ENCODE peak calls at places on chromosomes 11 and 22, in seven cellular contexts. One of them, this sample, is unnamed.

GRCh38 chr11:61413496-61413895 is 16.3 kb downstream of the CPSF7 start:
- DNase-seq in WERI-Rb-1: no peak
- DNase-seq in dorsolateral prefrontal cortex: no peak
- DNase-seq in CD8-positive, alpha-beta T cell: no peak
- DNase-seq in substantia nigra: no peak
- DNase-seq in mesendoderm: no peak
- DNase-seq in naive thymus-derived CD4-positive, alpha-beta T cell: no peak
- DNase-seq in this sample: no peak

GRCh38 chr11:45097721-45098493 is 48.5 kb upstream of the PRDM11 start:
- DNase-seq in WERI-Rb-1: peak
- DNase-seq in dorsolateral prefrontal cortex: no peak
- DNase-seq in CD8-positive, alpha-beta T cell: peak
- DNase-seq in substantia nigra: no peak
- DNase-seq in mesendoderm: peak
- DNase-seq in naive thymus-derived CD4-positive, alpha-beta T cell: no peak
- DNase-seq in this sample: no peak

GRCh38 chr11:125463590-125464265 is 32.3 kb downstream of the FEZ1 start:
- DNase-seq in WERI-Rb-1: no peak
- DNase-seq in dorsolateral prefrontal cortex: no peak
- DNase-seq in CD8-positive, alpha-beta T cell: no peak
- DNase-seq in substantia nigra: no peak
- DNase-seq in mesendoderm: no peak
- DNase-seq in naive thymus-derived CD4-positive, alpha-beta T cell: no peak
- DNase-seq in this sample: no peak

GRCh38 chr22:20653012-20653794 is 120.7 kb upstream of the SERPIND1 start:
- DNase-seq in WERI-Rb-1: no peak
- DNase-seq in dorsolateral prefrontal cortex: no peak
- DNase-seq in CD8-positive, alpha-beta T cell: no peak
- DNase-seq in substantia nigra: no peak
- DNase-seq in mesendoderm: no peak
- DNase-seq in naive thymus-derived CD4-positive, alpha-beta T cell: no peak
- DNase-seq in this sample: no peak

GRCh38 chr22:41862160-41862529 is 29.2 kb downstream of the SREBF2 start:
- DNase-seq in WERI-Rb-1: no peak
- DNase-seq in dorsolateral prefrontal cortex: peak
- DNase-seq in CD8-positive, alpha-beta T cell: peak
- DNase-seq in substantia nigra: no peak
- DNase-seq in mesendoderm: no peak
- DNase-seq in naive thymus-derived CD4-positive, alpha-beta T cell: peak
- DNase-seq in this sample: no peak

GRCh38 chr22:38872831-38873248 is 824 bp upstream of the CBX6 start:
- DNase-seq in WERI-Rb-1: peak
- DNase-seq in dorsolateral prefrontal cortex: peak
- DNase-seq in CD8-positive, alpha-beta T cell: no peak
- DNase-seq in substantia nigra: peak
- DNase-seq in mesendoderm: peak
- DNase-seq in naive thymus-derived CD4-positive, alpha-beta T cell: no peak
- DNase-seq in this sample: peak

GRCh38 chr22:39967103-39967829 is 7.1 kb downstream of the TMA7B start:
- DNase-seq in WERI-Rb-1: no peak
- DNase-seq in dorsolateral prefrontal cortex: no peak
- DNase-seq in CD8-positive, alpha-beta T cell: no peak
- DNase-seq in substantia nigra: no peak
- DNase-seq in mesendoderm: no peak
- DNase-seq in naive thymus-derived CD4-positive, alpha-beta T cell: no peak
- DNase-seq in this sample: no peak

GRCh38 chr11:20020198-20020597 is 140.1 kb downstream of the DBX1 start:
- DNase-seq in WERI-Rb-1: no peak
- DNase-seq in dorsolateral prefrontal cortex: no peak
- DNase-seq in CD8-positive, alpha-beta T cell: no peak
- DNase-seq in substantia nigra: no peak
- DNase-seq in mesendoderm: no peak
- DNase-seq in naive thymus-derived CD4-positive, alpha-beta T cell: no peak
- DNase-seq in this sample: no peak

GRCh38 chr11:14969922-14970323 is 2.2 kb downstream of the CALCA start:
- DNase-seq in WERI-Rb-1: peak
- DNase-seq in dorsolateral prefrontal cortex: no peak
- DNase-seq in CD8-positive, alpha-beta T cell: peak
- DNase-seq in substantia nigra: no peak
- DNase-seq in mesendoderm: peak
- DNase-seq in naive thymus-derived CD4-positive, alpha-beta T cell: peak
- DNase-seq in this sample: no peak

GRCh38 chr22:27668828-27669797 is 132.4 kb downstream of the MN1 start:
- DNase-seq in WERI-Rb-1: peak
- DNase-seq in dorsolateral prefrontal cortex: no peak
- DNase-seq in CD8-positive, alpha-beta T cell: no peak
- DNase-seq in substantia nigra: no peak
- DNase-seq in mesendoderm: peak
- DNase-seq in naive thymus-derived CD4-positive, alpha-beta T cell: no peak
- DNase-seq in this sample: no peak

GRCh38 chr11:1150769-1151365 is 6.9 kb upstream of the MUC5AC start:
- DNase-seq in WERI-Rb-1: no peak
- DNase-seq in dorsolateral prefrontal cortex: no peak
- DNase-seq in CD8-positive, alpha-beta T cell: no peak
- DNase-seq in substantia nigra: no peak
- DNase-seq in mesendoderm: no peak
- DNase-seq in naive thymus-derived CD4-positive, alpha-beta T cell: no peak
- DNase-seq in this sample: no peak

GRCh38 chr11:57546869-57547518 is 9.6 kb downstream of the SMTNL1 start:
- DNase-seq in WERI-Rb-1: peak
- DNase-seq in dorsolateral prefrontal cortex: no peak
- DNase-seq in CD8-positive, alpha-beta T cell: no peak
- DNase-seq in substantia nigra: no peak
- DNase-seq in mesendoderm: peak
- DNase-seq in naive thymus-derived CD4-positive, alpha-beta T cell: no peak
- DNase-seq in this sample: no peak

GRCh38 chr11:106463796-106464201 is 386.3 kb downstream of the AASDHPPT start:
- DNase-seq in WERI-Rb-1: no peak
- DNase-seq in dorsolateral prefrontal cortex: no peak
- DNase-seq in CD8-positive, alpha-beta T cell: no peak
- DNase-seq in substantia nigra: no peak
- DNase-seq in mesendoderm: no peak
- DNase-seq in naive thymus-derived CD4-positive, alpha-beta T cell: no peak
- DNase-seq in this sample: no peak

GRCh38 chr22:36385491-36386350 is 2.0 kb downstream of the MYH9 start:
- DNase-seq in WERI-Rb-1: no peak
- DNase-seq in dorsolateral prefrontal cortex: no peak
- DNase-seq in CD8-positive, alpha-beta T cell: peak
- DNase-seq in substantia nigra: no peak
- DNase-seq in mesendoderm: peak
- DNase-seq in naive thymus-derived CD4-positive, alpha-beta T cell: peak
- DNase-seq in this sample: no peak

GRCh38 chr11:128503231-128503991 is 83.9 kb downstream of the ETS1 start:
- DNase-seq in WERI-Rb-1: no peak
- DNase-seq in dorsolateral prefrontal cortex: no peak
- DNase-seq in CD8-positive, alpha-beta T cell: no peak
- DNase-seq in substantia nigra: no peak
- DNase-seq in mesendoderm: peak
- DNase-seq in naive thymus-derived CD4-positive, alpha-beta T cell: peak
- DNase-seq in this sample: no peak

DNA sequence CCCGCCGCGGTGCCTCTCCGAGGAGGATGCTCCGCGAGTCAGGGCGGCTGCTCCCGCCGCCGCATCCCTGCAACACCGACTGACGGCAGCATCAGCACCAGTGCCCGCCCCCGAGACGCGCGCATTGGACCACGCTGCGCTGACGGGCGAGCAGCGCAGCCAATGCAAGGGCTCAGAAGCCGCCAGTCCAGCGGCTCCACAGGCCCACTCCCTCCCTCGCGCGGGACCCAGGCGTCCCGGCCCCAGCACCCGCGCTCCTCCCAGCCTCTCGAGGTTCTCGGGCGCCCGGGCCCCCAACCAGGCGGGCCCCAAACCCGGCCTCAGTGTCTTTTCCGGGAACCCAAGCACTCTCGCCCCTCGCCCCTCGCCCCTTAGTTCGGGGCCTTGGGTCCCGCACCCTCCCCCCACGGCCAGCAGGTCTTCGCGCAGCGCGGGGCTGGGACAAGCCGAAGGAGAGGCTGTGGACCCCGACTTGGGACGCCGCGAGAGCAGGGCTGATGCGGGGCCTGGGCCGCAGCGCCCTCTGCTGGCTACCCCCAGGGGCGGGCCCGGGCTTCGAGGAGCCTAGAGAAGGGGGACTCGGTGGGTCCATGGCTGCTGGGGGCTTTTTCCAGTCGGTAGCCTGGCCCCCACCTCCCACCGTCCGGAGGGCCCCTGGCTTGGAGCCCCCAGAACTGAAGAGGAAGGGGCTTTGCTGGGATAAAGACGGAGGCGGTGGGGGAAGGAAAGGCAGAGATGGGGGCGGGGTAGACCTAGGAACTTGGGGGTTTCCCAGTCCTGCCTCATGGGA is at the start of gene NRXN2:
- DNase-seq in WERI-Rb-1: peak
- DNase-seq in dorsolateral prefrontal cortex: peak
- DNase-seq in CD8-positive, alpha-beta T cell: peak
- DNase-seq in substantia nigra: peak
- DNase-seq in mesendoderm: peak
- DNase-seq in naive thymus-derived CD4-positive, alpha-beta T cell: peak
- DNase-seq in this sample: peak
- H3K27ac ChIP-seq in WERI-Rb-1: peak
- H3K27ac ChIP-seq in dorsolateral prefrontal cortex: peak
- H3K27ac ChIP-seq in CD8-positive, alpha-beta T cell: peak
- H3K27ac ChIP-seq in substantia nigra: peak
- H3K27ac ChIP-seq in mesendoderm: no peak
- H3K27ac ChIP-seq in naive thymus-derived CD4-positive, alpha-beta T cell: peak
- H3K27ac ChIP-seq in this sample: peak

DNA sequence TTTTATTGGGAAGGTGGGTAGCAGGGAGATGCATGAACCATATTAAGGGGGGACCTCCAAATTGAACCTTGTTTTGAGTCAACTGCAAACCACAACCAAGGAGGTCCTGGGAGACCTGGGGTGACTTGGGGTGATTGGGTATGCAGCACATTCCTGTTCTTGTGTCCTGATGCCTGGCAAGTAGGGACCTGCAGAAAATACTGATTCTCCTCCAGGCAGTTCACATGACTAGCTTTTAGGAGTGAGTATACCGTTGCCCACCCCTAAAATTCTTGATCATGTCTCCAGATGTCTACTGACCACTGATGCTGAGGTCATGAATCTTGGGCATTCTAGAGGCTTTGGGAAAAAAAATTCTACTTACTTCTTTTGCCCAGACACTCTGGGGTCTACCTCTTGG is 6.3 kb downstream of the EHF start:
- DNase-seq in WERI-Rb-1: no peak
- DNase-seq in dorsolateral prefrontal cortex: no peak
- DNase-seq in CD8-positive, alpha-beta T cell: no peak
- DNase-seq in substantia nigra: no peak
- DNase-seq in mesendoderm: no peak
- DNase-seq in naive thymus-derived CD4-positive, alpha-beta T cell: no peak
- DNase-seq in this sample: no peak
- H3K27ac ChIP-seq in WERI-Rb-1: no peak
- H3K27ac ChIP-seq in dorsolateral prefrontal cortex: no peak
- H3K27ac ChIP-seq in CD8-positive, alpha-beta T cell: no peak
- H3K27ac ChIP-seq in substantia nigra: no peak
- H3K27ac ChIP-seq in mesendoderm: no peak
- H3K27ac ChIP-seq in naive thymus-derived CD4-positive, alpha-beta T cell: no peak
- H3K27ac ChIP-seq in this sample: no peak

GRCh38 chr22:26580240-26580962 is 9.5 kb downstream of the TPST2 start:
- DNase-seq in WERI-Rb-1: no peak
- DNase-seq in dorsolateral prefrontal cortex: no peak
- DNase-seq in CD8-positive, alpha-beta T cell: no peak
- DNase-seq in substantia nigra: no peak
- DNase-seq in mesendoderm: peak
- DNase-seq in naive thymus-derived CD4-positive, alpha-beta T cell: no peak
- DNase-seq in this sample: no peak

GRCh38 chr22:26584010-26584409 is 5.9 kb downstream of the TPST2 start:
- DNase-seq in WERI-Rb-1: no peak
- DNase-seq in dorsolateral prefrontal cortex: no peak
- DNase-seq in CD8-positive, alpha-beta T cell: no peak
- DNase-seq in substantia nigra: no peak
- DNase-seq in mesendoderm: no peak
- DNase-seq in naive thymus-derived CD4-positive, alpha-beta T cell: no peak
- DNase-seq in this sample: no peak

GRCh38 chr22:26581026-26581425 is 8.9 kb downstream of the TPST2 start:
- DNase-seq in WERI-Rb-1: no peak
- DNase-seq in dorsolateral prefrontal cortex: no peak
- DNase-seq in CD8-positive, alpha-beta T cell: no peak
- DNase-seq in substantia nigra: no peak
- DNase-seq in mesendoderm: no peak
- DNase-seq in naive thymus-derived CD4-positive, alpha-beta T cell: no peak
- DNase-seq in this sample: no peak

GRCh38 chr22:26579331-26579886 is 10.5 kb downstream of the TPST2 start:
- DNase-seq in WERI-Rb-1: no peak
- DNase-seq in dorsolateral prefrontal cortex: no peak
- DNase-seq in CD8-positive, alpha-beta T cell: peak
- DNase-seq in substantia nigra: no peak
- DNase-seq in mesendoderm: no peak
- DNase-seq in naive thymus-derived CD4-positive, alpha-beta T cell: peak
- DNase-seq in this sample: no peak

DNA sequence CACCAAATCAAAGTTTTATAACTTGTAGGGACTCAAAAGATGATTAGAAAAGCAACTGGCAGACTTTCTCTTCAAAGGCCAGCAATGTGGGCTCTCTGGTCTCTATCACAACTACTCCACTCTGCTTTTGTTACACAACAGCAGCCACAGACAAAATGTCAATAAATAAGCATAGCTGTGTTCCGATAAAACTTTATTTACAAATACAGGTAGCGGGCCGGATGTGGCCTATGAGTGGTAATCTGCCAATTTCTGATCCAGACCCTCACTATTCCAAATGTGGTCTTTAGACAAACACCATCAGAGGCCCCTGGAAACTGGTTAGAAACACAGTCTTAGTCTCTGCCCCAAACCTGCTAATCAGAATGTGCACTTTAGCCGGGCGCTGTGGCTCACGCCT is 8.2 kb downstream of the TPST2 start:
- DNase-seq in WERI-Rb-1: no peak
- DNase-seq in dorsolateral prefrontal cortex: no peak
- DNase-seq in CD8-positive, alpha-beta T cell: no peak
- DNase-seq in substantia nigra: no peak
- DNase-seq in mesendoderm: no peak
- DNase-seq in naive thymus-derived CD4-positive, alpha-beta T cell: no peak
- DNase-seq in this sample: no peak
- H3K27ac ChIP-seq in WERI-Rb-1: no peak
- H3K27ac ChIP-seq in dorsolateral prefrontal cortex: no peak
- H3K27ac ChIP-seq in CD8-positive, alpha-beta T cell: no peak
- H3K27ac ChIP-seq in substantia nigra: no peak
- H3K27ac ChIP-seq in mesendoderm: no peak
- H3K27ac ChIP-seq in naive thymus-derived CD4-positive, alpha-beta T cell: no peak
- H3K27ac ChIP-seq in this sample: no peak

DNA sequence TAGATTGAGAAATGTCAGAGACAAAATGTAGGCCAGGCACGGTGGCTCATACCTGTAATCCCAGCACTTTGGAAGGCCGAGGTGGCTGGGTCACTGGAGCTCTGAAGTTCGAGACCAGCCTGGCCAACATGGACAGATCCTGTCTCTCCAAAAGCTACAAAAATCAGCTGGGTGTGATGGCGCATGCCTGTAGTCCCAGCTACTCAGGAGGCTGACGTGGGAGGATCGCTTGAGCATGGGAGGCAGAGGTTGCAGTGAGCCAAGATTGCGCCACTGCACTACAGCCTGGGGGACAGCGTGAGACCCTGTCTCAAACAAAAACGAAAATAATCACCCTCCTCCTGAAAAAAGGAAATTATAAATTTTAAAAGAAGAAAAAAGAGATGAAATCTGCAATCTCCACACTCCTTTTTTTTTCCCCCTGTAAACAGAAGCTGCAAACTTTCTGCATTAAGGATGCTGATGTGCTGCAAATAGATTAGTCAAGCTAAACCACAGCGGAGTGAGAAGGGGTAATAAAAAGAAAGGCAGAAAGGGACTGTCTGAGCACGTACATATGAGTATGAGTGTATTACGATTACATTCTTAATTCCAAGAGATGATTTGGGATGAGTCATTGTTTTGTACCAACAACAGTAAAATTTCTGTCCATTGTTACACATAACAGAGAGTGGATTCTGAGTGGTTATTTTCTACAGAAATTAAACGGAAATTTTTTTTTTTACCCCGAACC is 87.3 kb downstream of the SIK3 start:
- DNase-seq in WERI-Rb-1: no peak
- DNase-seq in dorsolateral prefrontal cortex: no peak
- DNase-seq in CD8-positive, alpha-beta T cell: no peak
- DNase-seq in substantia nigra: no peak
- DNase-seq in mesendoderm: no peak
- DNase-seq in naive thymus-derived CD4-positive, alpha-beta T cell: no peak
- DNase-seq in this sample: no peak
- H3K27ac ChIP-seq in WERI-Rb-1: no peak
- H3K27ac ChIP-seq in dorsolateral prefrontal cortex: peak
- H3K27ac ChIP-seq in CD8-positive, alpha-beta T cell: no peak
- H3K27ac ChIP-seq in substantia nigra: peak
- H3K27ac ChIP-seq in mesendoderm: no peak
- H3K27ac ChIP-seq in naive thymus-derived CD4-positive, alpha-beta T cell: no peak
- H3K27ac ChIP-seq in this sample: peak

This sample was measured in caudate nucleus.